ENCODE peak calls at places on chromosomes 7 and 10, in six cellular contexts. F, R, C, W, J and A are unnamed samples.

GRCh38 chr7:11648980-11649379 is 183.0 kb downstream of the THSD7A start:
- DNase-seq in C (no peak), F (no peak), R (no peak), W (no peak), J (no peak), A (no peak)

GRCh38 chr10:103881420-103882284 is 26.3 kb upstream of the SH3PXD2A start:
- DNase-seq in J (no peak), W (peak), F (no peak), C (no peak), R (no peak), A (peak)

GRCh38 chr7:159031750-159032149 is 112.9 kb downstream of the VIPR2 start:
- DNase-seq in F (no peak), J (no peak), R (no peak), C (peak), W (no peak), A (no peak)

GRCh38 chr7:157302314-157302711 is 34.5 kb upstream of the DNAJB6 start:
- DNase-seq in F (no peak), J (no peak), W (peak), R (peak), C (peak), A (peak)

GRCh38 chr7:13540429-13540828 is 449.0 kb downstream of the ETV1 start:
- DNase-seq in R (peak), J (no peak), F (no peak), C (no peak), W (no peak), A (no peak)

GRCh38 chr7:15308831-15309230 is 253.0 kb downstream of the AGMO start:
- DNase-seq in F (no peak), R (no peak), J (no peak), W (no peak), C (no peak), A (no peak)

GRCh38 chr10:19144206-19144605 is 95.6 kb downstream of the MALRD1 start:
- DNase-seq in R (no peak), W (no peak), J (no peak), C (no peak), F (no peak), A (no peak)

GRCh38 chr7:129951076-129952011 is 1.4 kb downstream of the UBE2H start:
- DNase-seq in F (peak), R (no peak), C (peak), W (peak), J (no peak), A (no peak)

GRCh38 chr10:120948889-120949382 is 97.8 kb downstream of the WDR11 start:
- DNase-seq in J (peak), W (peak), C (peak), F (peak), R (peak), A (peak)

GRCh38 chr10:12777840-12778585 is 223.5 kb downstream of the CCDC3 start:
- DNase-seq in R (no peak), C (no peak), J (no peak), F (no peak), W (no peak), A (no peak)

GRCh38 chr7:115052706-115053105 is 130.8 kb downstream of the MDFIC start:
- DNase-seq in J (no peak), F (no peak), W (peak), C (peak), R (no peak), A (no peak)

GRCh38 chr10:130964771-130965170 is 346.8 kb downstream of the TCERG1L start:
- DNase-seq in C (no peak), F (no peak), J (no peak), W (no peak), R (no peak), A (no peak)

GRCh38 chr10:128185627-128186026 is 59.4 kb upstream of the MKI67 start:
- DNase-seq in W (no peak), J (no peak), C (no peak), F (no peak), R (no peak), A (no peak)

GRCh38 chr10:124708246-124708779 is 35.9 kb downstream of the FAM53B start:
- DNase-seq in C (no peak), J (no peak), R (no peak), F (no peak), W (no peak), A (no peak)

GRCh38 chr7:128940494-128941322 is 3.0 kb downstream of the IRF5 start:
- DNase-seq in J (no peak), R (no peak), W (no peak), F (no peak), C (no peak), A (no peak)

GRCh38 chr7:92904292-92905131 is 68.1 kb upstream of the CDK6 start:
- DNase-seq in J (no peak), F (no peak), C (no peak), W (peak), R (peak), A (peak)

GRCh38 chr10:132353456-132354355 is 21.7 kb downstream of the LRRC27 start:
- DNase-seq in W (no peak), R (no peak), C (peak), F (no peak), J (no peak), A (no peak)

GRCh38 chr7:155868955-155869783 is 56.9 kb upstream of the SHH start:
- DNase-seq in W (no peak), J (no peak), C (peak), R (no peak), F (no peak), A (no peak)

GRCh38 chr7:47792521-47793121 is 155.6 kb downstream of the PKD1L1 start:
- DNase-seq in R (no peak), J (no peak), F (no peak), C (no peak), W (peak), A (peak)

GRCh38 chr7:31007634-31008033 is 43.9 kb downstream of the GHRHR start:
- DNase-seq in J (no peak), W (no peak), C (no peak), R (no peak), F (no peak), A (no peak)

GRCh38 chr10:126242352-126243260 is 145.7 kb downstream of the ADAM12 start:
- DNase-seq in J (no peak), F (no peak), W (no peak), R (peak), C (no peak), A (no peak)

GRCh38 chr10:126240483-126240882 is 147.8 kb downstream of the ADAM12 start:
- DNase-seq in W (no peak), R (no peak), C (no peak), F (no peak), J (no peak), A (no peak)

GRCh38 chr10:126243306-126243705 is 145.0 kb downstream of the ADAM12 start:
- DNase-seq in J (no peak), R (peak), C (no peak), W (no peak), F (no peak), A (no peak)

GRCh38 chr10:126245501-126245900 is 142.8 kb downstream of the ADAM12 start:
- DNase-seq in W (no peak), F (no peak), J (no peak), C (no peak), R (no peak), A (no peak)

DNA sequence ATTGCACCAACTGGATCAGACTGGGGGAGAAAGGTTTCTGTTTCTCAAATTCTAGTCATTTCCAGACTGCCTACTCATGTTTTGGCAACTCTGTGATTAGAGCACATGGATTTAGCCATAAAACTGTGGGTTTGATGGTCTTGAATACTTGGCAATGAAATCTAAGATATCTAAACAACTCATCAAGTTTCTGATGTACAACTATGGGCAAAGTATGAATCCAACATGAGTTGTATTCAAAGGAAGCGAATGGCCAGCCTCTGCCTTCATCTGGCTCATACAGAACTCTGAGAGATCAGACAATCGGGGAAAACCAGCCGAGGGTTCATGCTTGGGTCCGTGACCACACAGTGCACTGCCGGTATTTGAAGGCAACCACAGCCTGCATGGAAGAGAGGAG is 144.3 kb downstream of the ADAM12 start:
- DNase-seq in C (no peak), F (no peak), J (no peak), W (no peak), R (peak), A (no peak)
- H2AK5ac ChIP-seq in C (no peak), F (no peak), J (no peak), W (no peak), R (peak), A (no peak)

GRCh38 chr7:105625986-105626385 is 44.7 kb upstream of the EFCAB10 start:
- DNase-seq in C (no peak), R (no peak), W (no peak), J (no peak), F (no peak), A (no peak)
- H3K27ac ChIP-seq in C (no peak), R (no peak), W (no peak), J (no peak), F (no peak), A (no peak)

GRCh38 chr10:69056536-69057260 is 31.2 kb upstream of the SRGN start:
- DNase-seq in F (no peak), R (no peak), W (no peak), J (no peak), C (no peak), A (no peak)

GRCh38 chr10:69057261-69057950 is 30.5 kb upstream of the SRGN start:
- DNase-seq in J (no peak), W (no peak), C (peak), R (no peak), F (no peak), A (no peak)

GRCh38 chr10:69056129-69056528 is 31.8 kb upstream of the SRGN start:
- DNase-seq in J (no peak), F (no peak), W (no peak), C (no peak), R (no peak), A (no peak)

GRCh38 chr10:69060127-69060798 is 27.6 kb upstream of the SRGN start:
- DNase-seq in C (no peak), R (no peak), F (no peak), W (no peak), J (no peak), A (no peak)

DNA sequence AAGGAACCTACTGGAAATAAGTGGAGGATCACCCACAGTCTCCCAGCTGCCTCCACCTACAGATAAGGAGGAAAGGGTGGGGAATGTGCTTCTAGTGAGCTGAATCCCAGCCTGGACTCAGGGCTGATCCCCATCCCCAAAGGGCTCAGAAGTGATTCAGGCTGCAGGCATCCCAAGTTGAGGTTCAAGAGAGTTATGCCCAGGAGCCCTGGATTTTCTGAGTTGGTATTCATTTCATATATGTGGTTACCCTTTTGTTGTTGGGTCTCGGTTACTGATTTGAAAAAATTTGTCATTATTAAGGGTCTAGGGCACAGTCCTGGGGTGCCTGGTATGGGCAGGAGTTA is 30.0 kb upstream of the SRGN start:
- DNase-seq in W (no peak), J (no peak), F (no peak), R (peak), C (no peak), A (no peak)
- H2AK5ac ChIP-seq in W (no peak), J (no peak), F (no peak), R (peak), C (no peak), A (no peak)

GRCh38 chr10:97401455-97401919 is 347 bp upstream of the RRP12 start:
- DNase-seq in F (no peak), J (no peak), R (no peak), C (peak), W (peak), A (no peak)

GRCh38 chr10:97404044-97404443 is 2.9 kb upstream of the RRP12 start:
- DNase-seq in W (no peak), R (no peak), C (no peak), F (no peak), J (no peak), A (no peak)

GRCh38 chr10:97396056-97396455 is 5.1 kb downstream of the RRP12 start:
- DNase-seq in J (no peak), C (no peak), R (no peak), F (no peak), W (no peak), A (no peak)

GRCh38 chr10:97400665-97401454 is at the start of gene RRP12:
- DNase-seq in J (peak), R (peak), W (peak), C (peak), F (peak), A (peak)

DNA sequence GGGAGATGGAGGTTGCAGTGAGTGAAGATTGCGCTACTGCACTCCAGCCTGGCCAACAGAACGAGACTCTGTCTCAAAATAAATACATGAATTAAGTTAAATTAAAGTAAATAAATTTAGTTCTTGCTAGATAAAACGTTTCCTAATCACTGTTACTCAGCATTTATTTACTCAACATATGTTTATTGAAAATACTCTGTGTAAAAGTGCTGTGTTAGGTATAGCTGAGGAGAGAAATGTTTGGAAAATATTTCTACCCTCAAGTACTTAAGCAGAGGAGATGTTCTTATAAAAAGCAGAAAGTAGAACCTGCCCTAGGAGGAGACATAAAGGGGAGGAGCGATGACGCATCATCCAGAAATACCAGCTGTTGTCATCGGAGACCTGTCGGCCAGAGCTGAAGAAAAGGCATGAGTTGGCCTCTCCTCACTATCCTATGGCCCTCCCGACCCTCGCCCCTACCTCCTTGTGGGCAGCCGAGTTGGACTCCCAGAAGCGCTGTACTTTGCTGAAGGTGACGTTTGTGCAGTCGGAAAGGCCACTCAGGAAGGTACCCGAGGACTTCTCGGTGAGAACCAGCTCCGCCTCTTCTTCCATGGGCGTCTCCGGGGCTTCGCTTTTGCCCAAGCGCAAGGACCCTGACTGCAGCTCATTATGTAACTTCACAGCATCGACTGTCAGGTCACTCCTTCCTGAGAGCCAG is 1.1 kb downstream of the RRP12 start:
- DNase-seq in J (no peak), R (peak), C (no peak), F (no peak), W (peak), A (peak)
- H3K27ac ChIP-seq in J (no peak), R (peak), C (no peak), F (no peak), W (no peak), A (no peak)

GRCh38 chr10:78954009-78954297 is 114.8 kb upstream of the ZMIZ1 start:
- DNase-seq in J (no peak), W (no peak), R (no peak), F (no peak), C (no peak), A (no peak)

GRCh38 chr10:78952018-78952417 is 116.7 kb upstream of the ZMIZ1 start:
- DNase-seq in C (no peak), W (no peak), F (no peak), J (no peak), R (peak), A (no peak)

GRCh38 chr10:78950656-78951587 is 117.8 kb upstream of the ZMIZ1 start:
- DNase-seq in W (no peak), C (no peak), F (no peak), J (no peak), R (no peak), A (no peak)

GRCh38 chr10:78953124-78954008 is 115.4 kb upstream of the ZMIZ1 start:
- DNase-seq in R (no peak), F (no peak), C (no peak), J (no peak), W (no peak), A (no peak)

DNA sequence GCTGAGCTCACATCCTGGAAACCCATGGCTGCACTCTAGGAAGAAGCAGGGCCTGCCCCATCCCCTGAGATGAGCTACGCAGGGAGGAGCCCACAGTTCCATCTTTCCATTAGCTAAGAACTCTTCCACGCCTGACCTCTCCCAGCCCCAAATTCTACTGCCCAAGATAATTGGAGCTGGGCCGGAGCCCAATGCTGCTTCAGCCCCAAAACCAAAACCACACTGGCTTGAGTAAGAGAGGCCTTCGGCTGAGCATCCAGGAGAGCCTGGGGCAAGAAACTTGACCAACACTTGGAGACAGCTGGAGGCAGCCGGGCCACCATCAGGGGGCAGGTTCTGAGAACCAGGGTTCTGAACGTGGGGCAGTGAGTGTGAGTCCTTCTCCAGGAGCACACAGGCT is 116.1 kb upstream of the ZMIZ1 start:
- DNase-seq in J (no peak), R (no peak), F (no peak), W (no peak), C (no peak), A (no peak)
- H2AK5ac ChIP-seq in J (no peak), R (no peak), F (no peak), W (no peak), C (no peak), A (no peak)

GRCh38 chr7:56077681-56078080 is 13.6 kb downstream of the SUMF2 start:
- DNase-seq in R (no peak), F (no peak), J (no peak), C (no peak), W (no peak), A (no peak)

GRCh38 chr7:56078196-56078595 is 14.1 kb downstream of the SUMF2 start:
- DNase-seq in R (no peak), W (no peak), J (no peak), C (no peak), F (no peak), A (no peak)

GRCh38 chr7:56079450-56080185 is 13.1 kb downstream of the PHKG1 start:
- DNase-seq in F (no peak), C (peak), J (no peak), R (peak), W (peak), A (no peak)

GRCh38 chr7:56074371-56074791 is 10.3 kb downstream of the SUMF2 start:
- DNase-seq in W (peak), R (peak), F (peak), J (peak), C (peak), A (peak)
- H3K27ac ChIP-seq in W (no peak), R (no peak), F (no peak), J (no peak), C (no peak), A (no peak)